ENCODE peak calls at places on chromosomes 13 and 19, in six cellular contexts. One of them, this sample, is unnamed.

GRCh38 chr13:48750588-48751383 is 97.1 kb downstream of the CYSLTR2 start:
- DNase-seq in HCT116: no peak
- DNase-seq in DND-41: no peak
- DNase-seq in esophagus squamous epithelium: no peak
- DNase-seq in tibial nerve: peak; percentile 22
- DNase-seq in GM23248: peak; percentile 76
- DNase-seq in this sample: no peak

GRCh38 chr13:27851049-27851448 is 58.8 kb downstream of the GSX1 start:
- DNase-seq in GM23248: no peak
- DNase-seq in esophagus squamous epithelium: no peak
- DNase-seq in HCT116: no peak
- DNase-seq in DND-41: no peak
- DNase-seq in tibial nerve: no peak
- DNase-seq in this sample: no peak

GRCh38 chr13:29161653-29162052 is 341.5 kb downstream of the MTUS2 start:
- DNase-seq in tibial nerve: no peak
- DNase-seq in GM23248: no peak
- DNase-seq in DND-41: no peak
- DNase-seq in HCT116: no peak
- DNase-seq in esophagus squamous epithelium: no peak
- DNase-seq in this sample: no peak

GRCh38 chr13:91567485-91568207 is 169.2 kb downstream of the GPC5 start:
- DNase-seq in HCT116: no peak
- DNase-seq in tibial nerve: no peak
- DNase-seq in esophagus squamous epithelium: no peak
- DNase-seq in DND-41: no peak
- DNase-seq in GM23248: no peak
- DNase-seq in this sample: no peak

GRCh38 chr13:30373727-30374126 is 48.6 kb upstream of the UBE2L5 start:
- DNase-seq in tibial nerve: no peak
- DNase-seq in DND-41: peak; percentile 61
- DNase-seq in GM23248: no peak
- DNase-seq in HCT116: no peak
- DNase-seq in esophagus squamous epithelium: peak; percentile 4
- DNase-seq in this sample: no peak

GRCh38 chr19:41299046-41299754 is 10.8 kb upstream of the CCDC97 start:
- DNase-seq in DND-41: no peak
- DNase-seq in tibial nerve: peak; percentile 37
- DNase-seq in HCT116: no peak
- DNase-seq in esophagus squamous epithelium: no peak
- DNase-seq in GM23248: peak; percentile 62
- DNase-seq in this sample: no peak

GRCh38 chr19:29708553-29709439 is 6.3 kb downstream of the C19orf12 start:
- DNase-seq in esophagus squamous epithelium: no peak
- DNase-seq in GM23248: no peak
- DNase-seq in HCT116: no peak
- DNase-seq in tibial nerve: peak; percentile 27
- DNase-seq in DND-41: no peak
- DNase-seq in this sample: no peak

GRCh38 chr13:100644328-100644727 is 30.3 kb downstream of the TMTC4 start:
- DNase-seq in DND-41: no peak
- DNase-seq in GM23248: no peak
- DNase-seq in esophagus squamous epithelium: no peak
- DNase-seq in HCT116: no peak
- DNase-seq in tibial nerve: no peak
- DNase-seq in this sample: no peak

GRCh38 chr13:98866882-98867281 is 111.0 kb downstream of the DOCK9 start:
- DNase-seq in tibial nerve: no peak
- DNase-seq in GM23248: no peak
- DNase-seq in HCT116: no peak
- DNase-seq in esophagus squamous epithelium: no peak
- DNase-seq in DND-41: no peak
- DNase-seq in this sample: no peak

GRCh38 chr13:32314968-32315254 is 252 bp downstream of the ZAR1L start:
- DNase-seq in DND-41: peak; percentile 73
- DNase-seq in tibial nerve: no peak
- DNase-seq in HCT116: peak; percentile 43
- DNase-seq in GM23248: peak; percentile 81
- DNase-seq in esophagus squamous epithelium: no peak
- DNase-seq in this sample: peak; percentile 73

GRCh38 chr19:4029247-4029614 is 21.7 kb downstream of the PIAS4 start:
- DNase-seq in GM23248: no peak
- DNase-seq in esophagus squamous epithelium: no peak
- DNase-seq in HCT116: no peak
- DNase-seq in DND-41: no peak
- DNase-seq in tibial nerve: no peak
- DNase-seq in this sample: no peak

GRCh38 chr19:42427313-42427712 is at the start of gene LIPE:
- DNase-seq in tibial nerve: no peak
- DNase-seq in HCT116: no peak
- DNase-seq in esophagus squamous epithelium: no peak
- DNase-seq in GM23248: no peak
- DNase-seq in DND-41: no peak
- DNase-seq in this sample: no peak

GRCh38 chr19:39327318-39327717 is 6.7 kb upstream of the LRFN1 start:
- DNase-seq in DND-41: no peak
- DNase-seq in esophagus squamous epithelium: no peak
- DNase-seq in GM23248: no peak
- DNase-seq in HCT116: no peak
- DNase-seq in tibial nerve: no peak
- DNase-seq in this sample: no peak

GRCh38 chr13:32432856-32433255 is 4.9 kb upstream of the N4BP2L1 start:
- DNase-seq in HCT116: no peak
- DNase-seq in tibial nerve: no peak
- DNase-seq in GM23248: no peak
- DNase-seq in DND-41: peak; percentile 29
- DNase-seq in esophagus squamous epithelium: no peak
- DNase-seq in this sample: no peak

GRCh38 chr13:36736119-36736726 is 62.4 kb downstream of the SERTM1 start:
- DNase-seq in GM23248: peak; percentile 83
- DNase-seq in HCT116: peak; percentile 31
- DNase-seq in tibial nerve: peak; percentile 16
- DNase-seq in DND-41: peak; percentile 43
- DNase-seq in esophagus squamous epithelium: no peak
- DNase-seq in this sample: no peak

GRCh38 chr13:98595134-98595533 is 18.2 kb upstream of the STK24 start:
- DNase-seq in tibial nerve: no peak
- DNase-seq in GM23248: no peak
- DNase-seq in esophagus squamous epithelium: no peak
- DNase-seq in DND-41: no peak
- DNase-seq in HCT116: no peak
- DNase-seq in this sample: no peak

GRCh38 chr19:7170983-7171382 is 101.5 kb downstream of the ZNF557 start:
- DNase-seq in DND-41: no peak
- DNase-seq in HCT116: no peak
- DNase-seq in tibial nerve: no peak
- DNase-seq in esophagus squamous epithelium: no peak
- DNase-seq in GM23248: no peak
- DNase-seq in this sample: no peak

GRCh38 chr13:112710855-112711527 is 21.2 kb downstream of the ATP11A start:
- DNase-seq in GM23248: no peak
- DNase-seq in esophagus squamous epithelium: no peak
- DNase-seq in tibial nerve: no peak
- DNase-seq in DND-41: no peak
- DNase-seq in HCT116: no peak
- DNase-seq in this sample: no peak

GRCh38 chr19:4173479-4174211 is 8.7 kb downstream of the SIRT6 start:
- DNase-seq in DND-41: no peak
- DNase-seq in GM23248: no peak
- DNase-seq in HCT116: no peak
- DNase-seq in tibial nerve: no peak
- DNase-seq in esophagus squamous epithelium: no peak
- DNase-seq in this sample: no peak

GRCh38 chr19:18320865-18321728 is 1.8 kb downstream of the LSM4 start:
- DNase-seq in GM23248: no peak
- DNase-seq in HCT116: no peak
- DNase-seq in tibial nerve: no peak
- DNase-seq in DND-41: no peak
- DNase-seq in esophagus squamous epithelium: no peak
- DNase-seq in this sample: no peak

GRCh38 chr19:18322759-18323460 is at the start of gene LSM4:
- DNase-seq in esophagus squamous epithelium: peak; percentile 94
- DNase-seq in tibial nerve: peak; percentile 97
- DNase-seq in GM23248: peak; percentile 99
- DNase-seq in HCT116: peak; percentile 98
- DNase-seq in DND-41: peak; percentile 100
- DNase-seq in this sample: peak; percentile 99

GRCh38 chr19:18319591-18320135 is 3.2 kb downstream of the LSM4 start:
- DNase-seq in esophagus squamous epithelium: no peak
- DNase-seq in GM23248: no peak
- DNase-seq in tibial nerve: no peak
- DNase-seq in HCT116: no peak
- DNase-seq in DND-41: no peak
- DNase-seq in this sample: no peak

GRCh38 chr19:18322318-18322758 is 538 bp downstream of the LSM4 start:
- DNase-seq in esophagus squamous epithelium: no peak
- DNase-seq in HCT116: no peak
- DNase-seq in DND-41: peak; percentile 68
- DNase-seq in GM23248: peak; percentile 80
- DNase-seq in tibial nerve: no peak
- DNase-seq in this sample: no peak

GRCh38 chr19:18321729-18322091 is 1.2 kb downstream of the LSM4 start:
- DNase-seq in tibial nerve: no peak
- DNase-seq in HCT116: no peak
- DNase-seq in DND-41: peak; percentile 77
- DNase-seq in esophagus squamous epithelium: no peak
- DNase-seq in GM23248: peak; percentile 55
- DNase-seq in this sample: no peak
- H3K4me3 ChIP-seq in tibial nerve: no peak overlapping the region
- H3K4me3 ChIP-seq in HCT116: peak overlapping the region; percentile 97
- H3K4me3 ChIP-seq in DND-41: peak overlapping the region; percentile 84
- H3K4me3 ChIP-seq in esophagus squamous epithelium: peak overlapping the region; percentile 85
- H3K4me3 ChIP-seq in GM23248: peak overlapping the region; percentile 81
- H3K4me3 ChIP-seq in this sample: peak overlapping the region; percentile 86

GRCh38 chr13:44715287-44716224 is 139.4 kb upstream of the TSC22D1 start:
- DNase-seq in HCT116: no peak
- DNase-seq in tibial nerve: no peak
- DNase-seq in GM23248: peak; percentile 58
- DNase-seq in esophagus squamous epithelium: no peak
- DNase-seq in DND-41: no peak
- DNase-seq in this sample: no peak
- H3K4me1 ChIP-seq in HCT116: peaks cover 28% of the 10 kb centered on the region
- H3K4me1 ChIP-seq in tibial nerve: peaks cover 34% of the 10 kb centered on the region
- H3K4me1 ChIP-seq in GM23248: peaks cover 75% of the 10 kb centered on the region
- H3K4me1 ChIP-seq in esophagus squamous epithelium: peaks cover 29% of the 10 kb centered on the region
- H3K4me1 ChIP-seq in DND-41: no peaks in the 10 kb centered on the region
- H3K4me1 ChIP-seq in this sample: no peaks in the 10 kb centered on the region

GRCh38 chr13:49792550-49793324 is at the start of gene KPNA3:
- DNase-seq in DND-41: peak; percentile 98
- DNase-seq in tibial nerve: peak; percentile 91
- DNase-seq in HCT116: peak; percentile 91
- DNase-seq in GM23248: peak; percentile 98
- DNase-seq in esophagus squamous epithelium: peak; percentile 91
- DNase-seq in this sample: peak; percentile 95
- H3K27ac ChIP-seq in DND-41: peak within 1 kb of the TSS; percentile 91
- H3K27ac ChIP-seq in tibial nerve: peak within 1 kb of the TSS; percentile 97
- H3K27ac ChIP-seq in HCT116: peak within 1 kb of the TSS; percentile 95
- H3K27ac ChIP-seq in GM23248: peak within 1 kb of the TSS; percentile 86
- H3K27ac ChIP-seq in esophagus squamous epithelium: peak within 1 kb of the TSS; percentile 88
- H3K27ac ChIP-seq in this sample: peak within 1 kb of the TSS; percentile 80

GRCh38 chr19:49427855-49428546 is 2.8 kb downstream of the GFY start:
- DNase-seq in esophagus squamous epithelium: no peak
- DNase-seq in GM23248: peak; percentile 43
- DNase-seq in HCT116: no peak
- DNase-seq in DND-41: no peak
- DNase-seq in tibial nerve: no peak
- DNase-seq in this sample: no peak
- H3K4me3 ChIP-seq in esophagus squamous epithelium: peak overlapping the region; percentile 49
- H3K4me3 ChIP-seq in GM23248: no peak overlapping the region
- H3K4me3 ChIP-seq in HCT116: peak overlapping the region; percentile 36
- H3K4me3 ChIP-seq in DND-41: no peak overlapping the region
- H3K4me3 ChIP-seq in tibial nerve: no peak overlapping the region
- H3K4me3 ChIP-seq in this sample: peak overlapping the region; percentile 27

GRCh38 chr19:16615788-16616187 is 12.2 kb downstream of the MED26 start:
- DNase-seq in HCT116: no peak
- DNase-seq in tibial nerve: no peak
- DNase-seq in esophagus squamous epithelium: no peak
- DNase-seq in GM23248: no peak
- DNase-seq in DND-41: no peak
- DNase-seq in this sample: no peak

GRCh38 chr19:16614941-16615340 is 13.1 kb downstream of the MED26 start:
- DNase-seq in esophagus squamous epithelium: no peak
- DNase-seq in GM23248: no peak
- DNase-seq in DND-41: no peak
- DNase-seq in tibial nerve: no peak
- DNase-seq in HCT116: no peak
- DNase-seq in this sample: no peak

GRCh38 chr19:16611121-16611520 is 16.9 kb downstream of the MED26 start:
- DNase-seq in tibial nerve: no peak
- DNase-seq in HCT116: no peak
- DNase-seq in GM23248: no peak
- DNase-seq in DND-41: no peak
- DNase-seq in esophagus squamous epithelium: no peak
- DNase-seq in this sample: no peak

GRCh38 chr19:16612631-16613030 is 15.4 kb downstream of the MED26 start:
- DNase-seq in DND-41: no peak
- DNase-seq in esophagus squamous epithelium: no peak
- DNase-seq in HCT116: no peak
- DNase-seq in GM23248: no peak
- DNase-seq in tibial nerve: no peak
- DNase-seq in this sample: no peak

DNA sequence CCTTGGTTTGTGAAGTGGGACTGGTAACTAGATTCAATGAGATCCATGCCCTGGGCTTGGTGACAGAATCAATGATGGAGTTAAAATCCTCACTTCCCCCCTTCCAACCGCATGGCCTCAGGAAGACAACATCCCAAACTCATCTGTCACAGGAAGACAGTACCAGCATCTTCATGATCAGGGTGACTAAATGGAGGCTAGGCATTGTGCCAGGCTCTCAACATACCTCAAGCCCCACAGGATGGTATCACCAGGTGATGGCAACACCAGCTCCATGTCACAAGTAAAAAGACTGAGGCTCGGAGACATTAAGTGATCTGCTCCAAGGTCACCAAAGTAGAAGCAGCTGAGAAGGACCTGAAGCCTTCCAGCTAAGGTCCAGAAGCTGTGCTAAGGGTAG is 14.2 kb downstream of the MED26 start:
- DNase-seq in DND-41: no peak
- DNase-seq in HCT116: no peak
- DNase-seq in GM23248: no peak
- DNase-seq in esophagus squamous epithelium: no peak
- DNase-seq in tibial nerve: no peak
- DNase-seq in this sample: no peak
- H3K4me1 ChIP-seq in DND-41: no peaks in the 10 kb centered on the region
- H3K4me1 ChIP-seq in HCT116: no peaks in the 10 kb centered on the region
- H3K4me1 ChIP-seq in GM23248: peaks cover 6% of the 10 kb centered on the region
- H3K4me1 ChIP-seq in esophagus squamous epithelium: peaks cover 61% of the 10 kb centered on the region
- H3K4me1 ChIP-seq in tibial nerve: peaks cover 16% of the 10 kb centered on the region
- H3K4me1 ChIP-seq in this sample: peaks cover 8% of the 10 kb centered on the region